ENCODE peak calls at places on chromosome 6, in five cellular contexts. G is cardiac muscle cell, X is tibial artery, C is adrenal gland, D is fibroblast of lung. I is an unnamed sample.

GRCh38 chr6:147441751-147442150 is 66.7 kb upstream of the SAMD5 start:
- DNase-seq in X (no peak), C (no peak), D (peak; percentile 25), G (no peak), I (peak; percentile 62)

GRCh38 chr6:22631101-22631500 is 61.7 kb downstream of the HDGFL1 start:
- DNase-seq in C (no peak), G (peak; percentile 43), X (no peak), D (peak; percentile 70), I (peak; percentile 22)

GRCh38 chr6:15489563-15489962 is 173.3 kb downstream of the DTNBP1 start:
- DNase-seq in X (no peak), D (no peak), G (no peak), C (no peak), I (no peak)

GRCh38 chr6:39102024-39102820 is 12.8 kb downstream of the SAYSD1 start:
- DNase-seq in C (no peak), X (no peak), D (peak; percentile 98), G (peak; percentile 87), I (peak; percentile 78)

GRCh38 chr6:46745973-46746372 is 760 bp upstream of the ANKRD66 start:
- DNase-seq in C (no peak), D (no peak), X (no peak), G (no peak), I (no peak)

GRCh38 chr6:154239392-154239791 is 117.2 kb downstream of the IPCEF1 start:
- DNase-seq in C (no peak), X (no peak), G (no peak), D (no peak), I (no peak)

GRCh38 chr6:34543421-34543820 is 12.7 kb downstream of the SPDEF start:
- DNase-seq in G (peak; percentile 72), C (no peak), D (peak; percentile 67), X (no peak), I (peak; percentile 20)

GRCh38 chr6:36024154-36024760 is at the start of gene SLC26A8:
- DNase-seq in D (no peak), C (no peak), G (no peak), X (no peak), I (no peak)

GRCh38 chr6:4107873-4108272 is 27.5 kb downstream of the ECI2 start:
- DNase-seq in C (no peak), X (no peak), D (no peak), G (no peak), I (no peak)

GRCh38 chr6:63307581-63308246 is 12.1 kb downstream of the LGSN start:
- DNase-seq in C (no peak), D (peak; percentile 64), G (peak; percentile 67), X (no peak), I (peak; percentile 66)

GRCh38 chr6:3732345-3733141 is 19.0 kb downstream of the PXDC1 start:
- DNase-seq in C (peak; percentile 72), X (peak; percentile 73), G (peak; percentile 97), D (peak; percentile 90), I (peak; percentile 91)

GRCh38 chr6:44256291-44257006 is 879 bp downstream of the SLC35B2 start:
- DNase-seq in X (no peak), D (no peak), G (no peak), C (no peak), I (no peak)

GRCh38 chr6:36679043-36679821 is 718 bp downstream of the CDKN1A start:
- DNase-seq in G (peak; percentile 61), X (peak; percentile 85), C (peak; percentile 79), D (peak; percentile 52), I (peak; percentile 59)

GRCh38 chr6:111591370-111591900 is 14.2 kb downstream of the TRAF3IP2 start:
- DNase-seq in X (peak; percentile 97), D (peak; percentile 100), C (peak; percentile 93), G (peak; percentile 98), I (peak; percentile 99)

GRCh38 chr6:9621276-9621675 is 793.6 kb downstream of the TFAP2A start:
- DNase-seq in D (no peak), G (no peak), C (no peak), X (no peak), I (peak; percentile 29)

GRCh38 chr6:142542704-142543233 is 241.0 kb downstream of the ADGRG6 start:
- DNase-seq in X (peak; percentile 66), C (peak; percentile 65), D (peak; percentile 74), G (peak; percentile 87), I (peak; percentile 35)

GRCh38 chr6:128704601-128705000 is 178.3 kb upstream of the LAMA2 start:
- DNase-seq in C (no peak), G (no peak), D (no peak), X (no peak), I (no peak)

GRCh38 chr6:13355043-13355945 is 27.0 kb upstream of the TBC1D7 start:
- DNase-seq in D (peak; percentile 93), G (peak; percentile 97), C (no peak), X (no peak), I (peak; percentile 83)
- H3K4me3 ChIP-seq in D (no peak overlapping the region), G (no peak overlapping the region), C (no peak overlapping the region), X (no peak overlapping the region), I (no peak overlapping the region)

GRCh38 chr6:135939216-135939610 is 87.7 kb downstream of the PDE7B start:
- DNase-seq in G (no peak), X (peak; percentile 28), C (no peak), D (peak; percentile 36), I (no peak)

GRCh38 chr6:135944120-135944519 is 92.6 kb downstream of the PDE7B start:
- DNase-seq in C (no peak), X (no peak), G (no peak), D (no peak), I (no peak)

GRCh38 chr6:135941275-135941674 is 89.8 kb downstream of the PDE7B start:
- DNase-seq in D (peak; percentile 90), X (no peak), C (no peak), G (peak; percentile 88), I (peak; percentile 44)

GRCh38 chr6:135938588-135939215 is 87.2 kb downstream of the PDE7B start:
- DNase-seq in G (peak; percentile 72), C (no peak), D (peak; percentile 68), X (peak; percentile 28), I (peak; percentile 39)

GRCh38 chr6:135940783-135941182 is 89.3 kb downstream of the PDE7B start:
- DNase-seq in D (no peak), G (no peak), X (no peak), C (no peak), I (no peak)
- H3K4me3 ChIP-seq in D (no peak overlapping the region), G (no peak overlapping the region), X (no peak overlapping the region), C (no peak overlapping the region), I (no peak overlapping the region)

DNA sequence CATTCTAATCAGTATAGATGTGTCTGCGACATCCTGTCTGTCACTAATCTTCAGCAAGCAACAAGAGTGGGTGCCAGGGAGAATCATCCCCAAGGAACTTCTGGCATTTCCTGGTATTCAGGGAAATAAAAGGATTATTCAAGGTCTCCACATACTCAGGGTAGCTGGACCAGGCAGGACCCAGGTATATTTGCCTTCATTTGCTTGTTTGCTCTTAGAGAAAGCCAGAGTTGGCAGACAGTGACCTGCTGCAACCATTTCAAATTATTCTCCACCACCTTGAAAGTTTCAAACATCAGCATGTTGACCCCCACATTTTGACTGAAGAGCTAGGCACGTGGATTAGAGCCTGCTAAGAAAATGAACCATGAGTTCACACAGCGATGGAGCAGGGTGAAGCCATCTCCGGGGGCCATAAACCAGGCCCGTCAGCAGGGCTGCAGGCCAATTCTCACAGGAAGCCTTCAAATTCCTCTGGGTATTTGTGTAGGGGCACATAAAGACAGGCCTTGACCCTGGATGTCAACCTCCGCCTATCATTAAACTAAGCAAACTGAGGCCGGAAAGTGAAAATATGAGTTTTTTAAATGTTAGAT is 33.0 kb downstream of the TRAM2 start:
- DNase-seq in D (no peak), X (no peak), C (no peak), G (peak; percentile 61), I (peak; percentile 40)
- H3K4me3 ChIP-seq in D (no peak overlapping the region), X (peak overlapping the region; percentile 12), C (no peak overlapping the region), G (no peak overlapping the region), I (peak overlapping the region; percentile 15)

GRCh38 chr6:20846602-20847028 is 312.4 kb downstream of the CDKAL1 start:
- DNase-seq in G (peak; percentile 57), D (peak; percentile 24), C (no peak), X (no peak), I (no peak)
- H3K4me3 ChIP-seq in G (no peak overlapping the region), D (no peak overlapping the region), C (no peak overlapping the region), X (no peak overlapping the region), I (no peak overlapping the region)

DNA sequence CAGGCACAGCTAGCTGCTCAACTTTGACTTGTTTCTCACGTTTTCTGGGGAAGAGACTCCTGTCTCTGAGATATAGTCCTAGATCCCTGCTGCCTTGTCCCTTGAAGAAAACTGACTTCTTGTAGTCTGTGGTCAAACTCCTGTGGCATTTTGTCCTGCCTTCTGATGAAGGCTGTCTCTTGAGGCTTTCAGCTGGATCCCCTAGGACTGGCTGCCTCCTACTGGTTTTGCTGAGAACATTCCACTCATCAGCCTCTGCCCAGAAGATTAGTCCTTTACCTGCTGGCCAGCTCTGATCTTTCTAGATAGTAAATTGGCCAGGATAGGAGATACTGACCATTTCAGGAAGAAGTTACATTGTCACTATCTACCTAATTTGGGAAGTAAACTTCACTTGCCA is 71.9 kb upstream of the CNR1 start:
- DNase-seq in C (no peak), X (no peak), D (no peak), G (no peak), I (no peak)
- H3K4me3 ChIP-seq in C (no peak overlapping the region), X (no peak overlapping the region), D (no peak overlapping the region), G (no peak overlapping the region), I (no peak overlapping the region)